ENCODE peak calls at places on chromosome 7, in eight cellular contexts. One of them, this sample, is unnamed.

GRCh38 chr7:133255461-133255860 is 2.6 kb downstream of the EXOC4 start:
- DNase-seq in GM20000: no peak
- DNase-seq in AG09309: no peak
- DNase-seq in mammary epithelial cell: no peak
- DNase-seq in mucosa of descending colon: no peak
- DNase-seq in kidney epithelial cell: no peak
- DNase-seq in HFF-Myc: no peak
- DNase-seq in GM12865: no peak
- DNase-seq in this sample: no peak

GRCh38 chr7:15446722-15447121 is 115.1 kb downstream of the AGMO start:
- DNase-seq in GM20000: no peak
- DNase-seq in AG09309: no peak
- DNase-seq in mammary epithelial cell: no peak
- DNase-seq in mucosa of descending colon: no peak
- DNase-seq in kidney epithelial cell: no peak
- DNase-seq in HFF-Myc: no peak
- DNase-seq in GM12865: no peak
- DNase-seq in this sample: no peak

GRCh38 chr7:140390466-140391190 is 7.7 kb downstream of the SLC37A3 start:
- DNase-seq in GM20000: peak; percentile 40
- DNase-seq in AG09309: peak; percentile 14
- DNase-seq in mammary epithelial cell: peak; percentile 32
- DNase-seq in mucosa of descending colon: no peak
- DNase-seq in kidney epithelial cell: peak; percentile 72
- DNase-seq in HFF-Myc: no peak
- DNase-seq in GM12865: peak; percentile 63
- DNase-seq in this sample: peak; percentile 46

GRCh38 chr7:140924821-140925421 is at the start of gene BRAF:
- DNase-seq in GM20000: peak; percentile 91
- DNase-seq in AG09309: peak; percentile 37
- DNase-seq in mammary epithelial cell: peak; percentile 82
- DNase-seq in mucosa of descending colon: peak; percentile 94
- DNase-seq in kidney epithelial cell: no peak
- DNase-seq in HFF-Myc: peak; percentile 72
- DNase-seq in GM12865: peak; percentile 92
- DNase-seq in this sample: peak; percentile 90

GRCh38 chr7:116083791-116084190 is 53.2 kb upstream of the TFEC start:
- DNase-seq in GM20000: no peak
- DNase-seq in AG09309: no peak
- DNase-seq in mammary epithelial cell: no peak
- DNase-seq in mucosa of descending colon: no peak
- DNase-seq in kidney epithelial cell: no peak
- DNase-seq in HFF-Myc: no peak
- DNase-seq in GM12865: no peak
- DNase-seq in this sample: no peak

GRCh38 chr7:4154882-4155281 is 527.2 kb upstream of the FOXK1 start:
- DNase-seq in GM20000: no peak
- DNase-seq in AG09309: no peak
- DNase-seq in mammary epithelial cell: no peak
- DNase-seq in mucosa of descending colon: no peak
- DNase-seq in kidney epithelial cell: no peak
- DNase-seq in HFF-Myc: no peak
- DNase-seq in GM12865: no peak
- DNase-seq in this sample: no peak

GRCh38 chr7:100167912-100168323 is 499 bp downstream of the GAL3ST4 start:
- DNase-seq in GM20000: peak; percentile 39
- DNase-seq in AG09309: no peak
- DNase-seq in mammary epithelial cell: no peak
- DNase-seq in mucosa of descending colon: no peak
- DNase-seq in kidney epithelial cell: no peak
- DNase-seq in HFF-Myc: no peak
- DNase-seq in GM12865: no peak
- DNase-seq in this sample: no peak

GRCh38 chr7:77388055-77388454 is 28.1 kb downstream of the GSAP start:
- DNase-seq in GM20000: no peak
- DNase-seq in AG09309: no peak
- DNase-seq in mammary epithelial cell: no peak
- DNase-seq in mucosa of descending colon: no peak
- DNase-seq in kidney epithelial cell: no peak
- DNase-seq in HFF-Myc: no peak
- DNase-seq in GM12865: no peak
- DNase-seq in this sample: no peak

GRCh38 chr7:153397906-153398305 is 638.4 kb downstream of the ACTR3B start:
- DNase-seq in GM20000: no peak
- DNase-seq in AG09309: no peak
- DNase-seq in mammary epithelial cell: no peak
- DNase-seq in mucosa of descending colon: no peak
- DNase-seq in kidney epithelial cell: no peak
- DNase-seq in HFF-Myc: no peak
- DNase-seq in GM12865: no peak
- DNase-seq in this sample: no peak

GRCh38 chr7:89757910-89758309 is 396.4 kb upstream of the STEAP1 start:
- DNase-seq in GM20000: no peak
- DNase-seq in AG09309: no peak
- DNase-seq in mammary epithelial cell: no peak
- DNase-seq in mucosa of descending colon: no peak
- DNase-seq in kidney epithelial cell: no peak
- DNase-seq in HFF-Myc: no peak
- DNase-seq in GM12865: no peak
- DNase-seq in this sample: no peak

GRCh38 chr7:122626785-122627184 is 72.1 kb downstream of the RNF133 start:
- DNase-seq in GM20000: no peak
- DNase-seq in AG09309: no peak
- DNase-seq in mammary epithelial cell: no peak
- DNase-seq in mucosa of descending colon: no peak
- DNase-seq in kidney epithelial cell: no peak
- DNase-seq in HFF-Myc: no peak
- DNase-seq in GM12865: no peak
- DNase-seq in this sample: no peak

GRCh38 chr7:922334-923107 is 32.0 kb downstream of the ADAP1 start:
- DNase-seq in GM20000: no peak
- DNase-seq in AG09309: no peak
- DNase-seq in mammary epithelial cell: no peak
- DNase-seq in mucosa of descending colon: peak; percentile 71
- DNase-seq in kidney epithelial cell: no peak
- DNase-seq in HFF-Myc: no peak
- DNase-seq in GM12865: no peak
- DNase-seq in this sample: no peak

GRCh38 chr7:77759294-77759889 is 38.8 kb downstream of the TMEM60 start:
- DNase-seq in GM20000: peak; percentile 27
- DNase-seq in AG09309: no peak
- DNase-seq in mammary epithelial cell: peak; percentile 39
- DNase-seq in mucosa of descending colon: no peak
- DNase-seq in kidney epithelial cell: no peak
- DNase-seq in HFF-Myc: peak; percentile 55
- DNase-seq in GM12865: peak; percentile 85
- DNase-seq in this sample: peak; percentile 34

GRCh38 chr7:23357190-23358093 is 58.3 kb downstream of the MALSU1 start:
- DNase-seq in GM20000: peak; percentile 38
- DNase-seq in AG09309: no peak
- DNase-seq in mammary epithelial cell: peak; percentile 81
- DNase-seq in mucosa of descending colon: no peak
- DNase-seq in kidney epithelial cell: peak; percentile 76
- DNase-seq in HFF-Myc: no peak
- DNase-seq in GM12865: peak; percentile 59
- DNase-seq in this sample: peak; percentile 36

GRCh38 chr7:22723171-22723601 is 3.8 kb upstream of the IL6 start:
- DNase-seq in GM20000: no peak
- DNase-seq in AG09309: no peak
- DNase-seq in mammary epithelial cell: no peak
- DNase-seq in mucosa of descending colon: no peak
- DNase-seq in kidney epithelial cell: no peak
- DNase-seq in HFF-Myc: no peak
- DNase-seq in GM12865: peak; percentile 46
- DNase-seq in this sample: no peak

GRCh38 chr7:100516135-100516812 is 22.7 kb upstream of the AGFG2 start:
- DNase-seq in GM20000: peak; percentile 53
- DNase-seq in AG09309: peak; percentile 84
- DNase-seq in mammary epithelial cell: peak; percentile 81
- DNase-seq in mucosa of descending colon: no peak
- DNase-seq in kidney epithelial cell: peak; percentile 31
- DNase-seq in HFF-Myc: peak; percentile 94
- DNase-seq in GM12865: peak; percentile 89
- DNase-seq in this sample: peak; percentile 48

GRCh38 chr7:36082216-36082615 is 70.8 kb upstream of the EEPD1 start:
- DNase-seq in GM20000: no peak
- DNase-seq in AG09309: no peak
- DNase-seq in mammary epithelial cell: no peak
- DNase-seq in mucosa of descending colon: no peak
- DNase-seq in kidney epithelial cell: no peak
- DNase-seq in HFF-Myc: no peak
- DNase-seq in GM12865: no peak
- DNase-seq in this sample: no peak

GRCh38 chr7:155814569-155815276 is 2.5 kb upstream of the SHH start:
- DNase-seq in GM20000: no peak
- DNase-seq in AG09309: no peak
- DNase-seq in mammary epithelial cell: no peak
- DNase-seq in mucosa of descending colon: peak; percentile 34
- DNase-seq in kidney epithelial cell: no peak
- DNase-seq in HFF-Myc: no peak
- DNase-seq in GM12865: no peak
- DNase-seq in this sample: no peak

GRCh38 chr7:141946874-141947273 is at the start of gene CLEC5A:
- DNase-seq in GM20000: no peak
- DNase-seq in AG09309: no peak
- DNase-seq in mammary epithelial cell: no peak
- DNase-seq in mucosa of descending colon: no peak
- DNase-seq in kidney epithelial cell: no peak
- DNase-seq in HFF-Myc: no peak
- DNase-seq in GM12865: no peak
- DNase-seq in this sample: no peak

GRCh38 chr7:151839511-151839921 is 37.4 kb downstream of the PRKAG2 start:
- DNase-seq in GM20000: no peak
- DNase-seq in AG09309: no peak
- DNase-seq in mammary epithelial cell: no peak
- DNase-seq in mucosa of descending colon: no peak
- DNase-seq in kidney epithelial cell: no peak
- DNase-seq in HFF-Myc: no peak
- DNase-seq in GM12865: no peak
- DNase-seq in this sample: no peak

GRCh38 chr7:151840088-151840910 is 36.6 kb downstream of the PRKAG2 start:
- DNase-seq in GM20000: no peak
- DNase-seq in AG09309: no peak
- DNase-seq in mammary epithelial cell: no peak
- DNase-seq in mucosa of descending colon: no peak
- DNase-seq in kidney epithelial cell: no peak
- DNase-seq in HFF-Myc: no peak
- DNase-seq in GM12865: no peak
- DNase-seq in this sample: no peak

GRCh38 chr7:151837285-151838042 is 39.5 kb downstream of the PRKAG2 start:
- DNase-seq in GM20000: no peak
- DNase-seq in AG09309: no peak
- DNase-seq in mammary epithelial cell: no peak
- DNase-seq in mucosa of descending colon: no peak
- DNase-seq in kidney epithelial cell: no peak
- DNase-seq in HFF-Myc: no peak
- DNase-seq in GM12865: no peak
- DNase-seq in this sample: no peak

GRCh38 chr7:151838072-151838471 is 38.8 kb downstream of the PRKAG2 start:
- DNase-seq in GM20000: no peak
- DNase-seq in AG09309: no peak
- DNase-seq in mammary epithelial cell: no peak
- DNase-seq in mucosa of descending colon: no peak
- DNase-seq in kidney epithelial cell: no peak
- DNase-seq in HFF-Myc: no peak
- DNase-seq in GM12865: no peak
- DNase-seq in this sample: no peak

GRCh38 chr7:151838861-151839381 is 38.0 kb downstream of the PRKAG2 start:
- DNase-seq in GM20000: no peak
- DNase-seq in AG09309: no peak
- DNase-seq in mammary epithelial cell: no peak
- DNase-seq in mucosa of descending colon: peak; percentile 77
- DNase-seq in kidney epithelial cell: no peak
- DNase-seq in HFF-Myc: no peak
- DNase-seq in GM12865: peak; percentile 38
- DNase-seq in this sample: no peak
- TF ChIP-seq CTCF in GM20000: no peak
- TF ChIP-seq CTCF in AG09309: no peak
- TF ChIP-seq CTCF in mammary epithelial cell: no peak
- TF ChIP-seq CTCF in mucosa of descending colon: no peak
- TF ChIP-seq CTCF in kidney epithelial cell: no peak
- TF ChIP-seq CTCF in HFF-Myc: no peak
- TF ChIP-seq CTCF in GM12865: no peak
- TF ChIP-seq CTCF in this sample: no peak

GRCh38 chr7:105136221-105136620 is 122.2 kb downstream of the KMT2E start:
- DNase-seq in GM20000: no peak
- DNase-seq in AG09309: no peak
- DNase-seq in mammary epithelial cell: no peak
- DNase-seq in mucosa of descending colon: no peak
- DNase-seq in kidney epithelial cell: no peak
- DNase-seq in HFF-Myc: no peak
- DNase-seq in GM12865: no peak
- DNase-seq in this sample: no peak
- TF ChIP-seq CTCF in GM20000: no peak
- TF ChIP-seq CTCF in AG09309: peak; percentile 6
- TF ChIP-seq CTCF in mammary epithelial cell: no peak
- TF ChIP-seq CTCF in mucosa of descending colon: no peak
- TF ChIP-seq CTCF in kidney epithelial cell: no peak
- TF ChIP-seq CTCF in HFF-Myc: no peak
- TF ChIP-seq CTCF in GM12865: no peak
- TF ChIP-seq CTCF in this sample: no peak

GRCh38 chr7:158934628-158935027 is 78.3 kb downstream of the DYNC2I1 start:
- DNase-seq in GM20000: no peak
- DNase-seq in AG09309: no peak
- DNase-seq in mammary epithelial cell: no peak
- DNase-seq in mucosa of descending colon: no peak
- DNase-seq in kidney epithelial cell: no peak
- DNase-seq in HFF-Myc: no peak
- DNase-seq in GM12865: no peak
- DNase-seq in this sample: no peak

GRCh38 chr7:158935062-158935461 is 78.7 kb downstream of the DYNC2I1 start:
- DNase-seq in GM20000: no peak
- DNase-seq in AG09309: no peak
- DNase-seq in mammary epithelial cell: no peak
- DNase-seq in mucosa of descending colon: no peak
- DNase-seq in kidney epithelial cell: no peak
- DNase-seq in HFF-Myc: no peak
- DNase-seq in GM12865: no peak
- DNase-seq in this sample: no peak

GRCh38 chr7:158929306-158929705 is 72.9 kb downstream of the DYNC2I1 start:
- DNase-seq in GM20000: no peak
- DNase-seq in AG09309: no peak
- DNase-seq in mammary epithelial cell: no peak
- DNase-seq in mucosa of descending colon: no peak
- DNase-seq in kidney epithelial cell: no peak
- DNase-seq in HFF-Myc: no peak
- DNase-seq in GM12865: no peak
- DNase-seq in this sample: no peak

GRCh38 chr7:158931899-158932298 is 75.5 kb downstream of the DYNC2I1 start:
- DNase-seq in GM20000: no peak
- DNase-seq in AG09309: no peak
- DNase-seq in mammary epithelial cell: no peak
- DNase-seq in mucosa of descending colon: no peak
- DNase-seq in kidney epithelial cell: no peak
- DNase-seq in HFF-Myc: no peak
- DNase-seq in GM12865: no peak
- DNase-seq in this sample: no peak

GRCh38 chr7:158933468-158934139 is 77.2 kb downstream of the DYNC2I1 start:
- DNase-seq in GM20000: no peak
- DNase-seq in AG09309: no peak
- DNase-seq in mammary epithelial cell: no peak
- DNase-seq in mucosa of descending colon: no peak
- DNase-seq in kidney epithelial cell: no peak
- DNase-seq in HFF-Myc: no peak
- DNase-seq in GM12865: no peak
- DNase-seq in this sample: no peak
- TF ChIP-seq CTCF in GM20000: no peak
- TF ChIP-seq CTCF in AG09309: no peak
- TF ChIP-seq CTCF in mammary epithelial cell: no peak
- TF ChIP-seq CTCF in mucosa of descending colon: no peak
- TF ChIP-seq CTCF in kidney epithelial cell: no peak
- TF ChIP-seq CTCF in HFF-Myc: no peak
- TF ChIP-seq CTCF in GM12865: no peak
- TF ChIP-seq CTCF in this sample: no peak

GRCh38 chr7:105006367-105007139 is 7.5 kb upstream of the KMT2E start:
- DNase-seq in GM20000: no peak
- DNase-seq in AG09309: no peak
- DNase-seq in mammary epithelial cell: peak; percentile 20
- DNase-seq in mucosa of descending colon: no peak
- DNase-seq in kidney epithelial cell: no peak
- DNase-seq in HFF-Myc: no peak
- DNase-seq in GM12865: no peak
- DNase-seq in this sample: no peak
- TF ChIP-seq CTCF in GM20000: no peak
- TF ChIP-seq CTCF in AG09309: no peak
- TF ChIP-seq CTCF in mammary epithelial cell: no peak
- TF ChIP-seq CTCF in mucosa of descending colon: no peak
- TF ChIP-seq CTCF in kidney epithelial cell: no peak
- TF ChIP-seq CTCF in HFF-Myc: no peak
- TF ChIP-seq CTCF in GM12865: no peak
- TF ChIP-seq CTCF in this sample: no peak

This sample was measured in GM10248.